ENCODE peak calls at places on chromosomes 3 and 15, in seven cellular contexts. N, Y, G, F, W, Z and X are unnamed samples.

GRCh38 chr3:133840767-133841166 is 35.2 kb downstream of the SRPRB start:
- DNase-seq in N (no peak), Y (no peak), G (no peak), F (no peak), W (no peak), Z (no peak), X (no peak)

GRCh38 chr3:46844397-46844796 is 18.8 kb downstream of the MYL3 start:
- DNase-seq in N (no peak), Y (no peak), G (no peak), F (no peak), W (no peak), Z (no peak), X (no peak)

GRCh38 chr3:11719406-11720219 is 75.9 kb upstream of the VGLL4 start:
- DNase-seq in N (peak; percentile 95), Y (peak; percentile 74), G (peak; percentile 94), F (peak; percentile 97), W (peak; percentile 72), Z (peak; percentile 89), X (peak; percentile 54)

GRCh38 chr15:33934396-33934795 is 33.9 kb upstream of the CHRM5 start:
- DNase-seq in N (no peak), Y (no peak), G (no peak), F (no peak), W (no peak), Z (no peak), X (no peak)

GRCh38 chr3:196287066-196287404 is 491 bp downstream of the PCYT1A start:
- DNase-seq in N (no peak), Y (peak; percentile 29), G (peak; percentile 45), F (no peak), W (peak; percentile 13), Z (peak; percentile 69), X (no peak)

GRCh38 chr3:172625404-172625803 is 85.5 kb downstream of the NCEH1 start:
- DNase-seq in N (no peak), Y (peak; percentile 56), G (no peak), F (no peak), W (no peak), Z (no peak), X (no peak)

GRCh38 chr3:71011565-71012287 is 571.8 kb downstream of the FOXP1 start:
- DNase-seq in N (no peak), Y (no peak), G (no peak), F (no peak), W (no peak), Z (no peak), X (no peak)

GRCh38 chr3:149120051-149120972 is 9.1 kb upstream of the HPS3 start:
- DNase-seq in N (no peak), Y (peak; percentile 82), G (peak; percentile 83), F (peak; percentile 12), W (no peak), Z (no peak), X (no peak)

GRCh38 chr3:182364723-182365650 is 428.3 kb upstream of the ATP11B start:
- DNase-seq in N (no peak), Y (no peak), G (no peak), F (peak; percentile 62), W (no peak), Z (no peak), X (no peak)

GRCh38 chr3:27724459-27725197 is 2.5 kb upstream of the EOMES start:
- DNase-seq in N (no peak), Y (no peak), G (peak; percentile 46), F (no peak), W (no peak), Z (no peak), X (no peak)

GRCh38 chr3:70840106-70840870 is 527.9 kb upstream of the MDFIC2 start:
- DNase-seq in N (no peak), Y (peak; percentile 26), G (peak; percentile 23), F (no peak), W (no peak), Z (no peak), X (no peak)

GRCh38 chr3:98777801-98778220 is 14.7 kb downstream of the ST3GAL6 start:
- DNase-seq in N (no peak), Y (peak; percentile 86), G (no peak), F (no peak), W (no peak), Z (no peak), X (no peak)

GRCh38 chr3:98530676-98531075 is 1.1 kb upstream of the GPR15 start:
- DNase-seq in N (no peak), Y (no peak), G (no peak), F (no peak), W (no peak), Z (no peak), X (no peak)

GRCh38 chr3:119173325-119173724 is at the start of gene UPK1B:
- DNase-seq in N (no peak), Y (no peak), G (peak; percentile 84), F (peak; percentile 10), W (no peak), Z (no peak), X (no peak)

GRCh38 chr3:105355355-105356063 is 11.2 kb upstream of the ALCAM start:
- DNase-seq in N (no peak), Y (no peak), G (no peak), F (no peak), W (no peak), Z (no peak), X (no peak)

GRCh38 chr3:56889131-56889530 is 87.4 kb upstream of the ARHGEF3 start:
- DNase-seq in N (no peak), Y (no peak), G (no peak), F (no peak), W (no peak), Z (no peak), X (no peak)

GRCh38 chr3:151327571-151328198 is 1.7 kb downstream of the P2RY13 start:
- DNase-seq in N (no peak), Y (peak; percentile 44), G (peak; percentile 51), F (no peak), W (no peak), Z (no peak), X (peak; percentile 30)

GRCh38 chr15:58039260-58040035 is 26.1 kb downstream of the ALDH1A2 start:
- DNase-seq in N (no peak), Y (no peak), G (no peak), F (no peak), W (no peak), Z (no peak), X (no peak)

GRCh38 chr15:85507114-85507513 is 126.7 kb downstream of the AKAP13 start:
- DNase-seq in N (no peak), Y (no peak), G (no peak), F (no peak), W (no peak), Z (no peak), X (no peak)

GRCh38 chr3:29064085-29064484 is 216.8 kb upstream of the RBMS3 start:
- DNase-seq in N (no peak), Y (peak; percentile 4), G (no peak), F (no peak), W (no peak), Z (no peak), X (no peak)

GRCh38 chr15:69288531-69289311 is 10.0 kb upstream of the PAQR5 start:
- DNase-seq in N (no peak), Y (no peak), G (no peak), F (no peak), W (no peak), Z (no peak), X (no peak)

GRCh38 chr15:67133738-67134576 is 68.6 kb downstream of the SMAD3 start:
- DNase-seq in N (no peak), Y (peak; percentile 49), G (peak; percentile 44), F (no peak), W (peak; percentile 70), Z (no peak), X (peak; percentile 52)

GRCh38 chr15:31278056-31278445 is 48.6 kb upstream of the KLF13 start:
- DNase-seq in N (no peak), Y (no peak), G (no peak), F (no peak), W (no peak), Z (peak; percentile 41), X (no peak)

GRCh38 chr3:64174328-64174727 is 50.9 kb downstream of the PRICKLE2 start:
- DNase-seq in N (no peak), Y (no peak), G (no peak), F (no peak), W (no peak), Z (no peak), X (no peak)

DNA sequence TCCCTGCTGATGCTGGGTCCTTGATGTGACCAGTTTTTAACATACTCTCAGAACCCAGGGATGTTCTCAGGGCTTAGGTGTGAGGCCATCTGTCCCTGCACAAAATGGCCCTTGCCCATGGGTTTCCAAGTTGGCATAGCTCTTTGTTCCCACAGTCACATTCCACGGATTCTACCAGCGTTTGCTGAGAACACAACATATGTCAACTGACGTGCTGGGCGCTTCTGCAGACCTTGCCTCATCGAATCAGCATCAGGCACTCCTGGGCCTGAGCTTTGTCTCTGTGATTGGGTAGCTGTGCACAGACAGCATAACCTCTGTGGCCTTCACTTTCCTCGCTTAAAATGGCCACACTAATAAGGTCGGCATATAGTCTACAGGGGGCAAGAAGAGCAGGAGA is 69.0 kb downstream of the MGLL start:
- DNase-seq in N (no peak), Y (no peak), G (no peak), F (no peak), W (no peak), Z (no peak), X (no peak)
- H3K4me3 ChIP-seq in N (no peak overlapping the region), Y (no peak overlapping the region), G (no peak overlapping the region), F (no peak overlapping the region), W (no peak overlapping the region), Z (no peak overlapping the region), X (no peak overlapping the region)

DNA sequence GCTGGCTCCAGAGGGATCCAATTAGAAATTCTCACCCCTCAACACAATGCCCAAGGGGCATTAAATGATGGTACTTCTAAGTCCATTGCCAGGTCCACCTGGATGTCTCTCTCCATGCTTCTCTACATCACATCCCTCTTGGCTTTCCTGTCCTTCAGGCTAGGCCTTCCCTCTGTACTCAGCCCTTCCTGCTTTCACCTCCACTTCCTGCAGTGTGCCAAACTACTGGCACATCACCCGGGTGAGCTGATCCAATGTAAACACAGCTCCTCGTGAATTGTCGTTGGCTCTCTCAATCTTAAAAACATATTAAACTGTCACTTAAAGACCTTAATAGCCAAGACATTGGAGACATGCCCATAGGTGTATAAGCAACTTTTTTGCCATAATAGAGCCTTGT is 4.0 kb downstream of the LMCD1 start:
- DNase-seq in N (no peak), Y (no peak), G (no peak), F (no peak), W (no peak), Z (no peak), X (no peak)
- H3K4me1 ChIP-seq in N (peaks cover 20% of the 10 kb centered on the region), Y (peaks cover 21% of the 10 kb centered on the region), G (peaks cover 29% of the 10 kb centered on the region), F (no peaks in the 10 kb centered on the region), W (peaks cover 5% of the 10 kb centered on the region), Z (peaks cover 55% of the 10 kb centered on the region), X (peaks cover 37% of the 10 kb centered on the region)

GRCh38 chr3:48502728-48503168 is 1.2 kb downstream of the SHISA5 start:
- DNase-seq in N (no peak), Y (no peak), G (no peak), F (no peak), W (no peak), Z (no peak), X (no peak)
- H3K4me3 ChIP-seq in N (no peak overlapping the region), Y (no peak overlapping the region), G (peak overlapping the region; percentile 85), F (no peak overlapping the region), W (peak overlapping the region; percentile 71), Z (peak overlapping the region; percentile 82), X (peak overlapping the region; percentile 19)

GRCh38 chr3:159945930-159946329 is 42.7 kb upstream of the IL12A start:
- DNase-seq in N (no peak), Y (no peak), G (no peak), F (no peak), W (no peak), Z (no peak), X (no peak)
- H3K4me1 ChIP-seq in N (no peaks in the 10 kb centered on the region), Y (no peaks in the 10 kb centered on the region), G (no peaks in the 10 kb centered on the region), F (no peaks in the 10 kb centered on the region), W (no peaks in the 10 kb centered on the region), Z (no peaks in the 10 kb centered on the region), X (no peaks in the 10 kb centered on the region)